ENCODE peak calls at places on chromosomes 1 and 21, in five cellular contexts. One of them, this sample, is unnamed.

GRCh38 chr1:181089017-181089776 is 697 bp downstream of the IER5 start:
- DNase-seq in A549: no peak
- DNase-seq in iPS DF 6.9: no peak
- DNase-seq in prostate gland: no peak
- DNase-seq in stimulated activated CD8-positive, alpha-beta memory T cell treated with anti-CD3 and anti-CD28 coated beads, Interleukin-4, amount 100 ng/mL, for 48 hours: peak
- DNase-seq in this sample: peak

GRCh38 chr1:114272593-114272992 is 118.9 kb upstream of the SYT6 start:
- DNase-seq in A549: no peak
- DNase-seq in iPS DF 6.9: no peak
- DNase-seq in prostate gland: no peak
- DNase-seq in stimulated activated CD8-positive, alpha-beta memory T cell treated with anti-CD3 and anti-CD28 coated beads, Interleukin-4, amount 100 ng/mL, for 48 hours: no peak
- DNase-seq in this sample: no peak

GRCh38 chr1:109263234-109263596 is 13.9 kb downstream of the CELSR2 start:
- DNase-seq in A549: no peak
- DNase-seq in iPS DF 6.9: no peak
- DNase-seq in prostate gland: peak
- DNase-seq in stimulated activated CD8-positive, alpha-beta memory T cell treated with anti-CD3 and anti-CD28 coated beads, Interleukin-4, amount 100 ng/mL, for 48 hours: no peak
- DNase-seq in this sample: no peak

GRCh38 chr1:9732123-9732971 is 80.8 kb downstream of the PIK3CD start:
- DNase-seq in A549: no peak
- DNase-seq in iPS DF 6.9: no peak
- DNase-seq in prostate gland: no peak
- DNase-seq in stimulated activated CD8-positive, alpha-beta memory T cell treated with anti-CD3 and anti-CD28 coated beads, Interleukin-4, amount 100 ng/mL, for 48 hours: no peak
- DNase-seq in this sample: no peak

GRCh38 chr1:78919150-78919549 is 87.4 kb downstream of the ADGRL4 start:
- DNase-seq in A549: no peak
- DNase-seq in iPS DF 6.9: no peak
- DNase-seq in prostate gland: no peak
- DNase-seq in stimulated activated CD8-positive, alpha-beta memory T cell treated with anti-CD3 and anti-CD28 coated beads, Interleukin-4, amount 100 ng/mL, for 48 hours: no peak
- DNase-seq in this sample: no peak

GRCh38 chr1:240914506-240914905 is 302.6 kb upstream of the GREM2 start:
- DNase-seq in A549: no peak
- DNase-seq in iPS DF 6.9: no peak
- DNase-seq in prostate gland: no peak
- DNase-seq in stimulated activated CD8-positive, alpha-beta memory T cell treated with anti-CD3 and anti-CD28 coated beads, Interleukin-4, amount 100 ng/mL, for 48 hours: no peak
- DNase-seq in this sample: no peak

GRCh38 chr1:232923739-232924386 is 26.5 kb upstream of the NTPCR start:
- DNase-seq in A549: no peak
- DNase-seq in iPS DF 6.9: no peak
- DNase-seq in prostate gland: no peak
- DNase-seq in stimulated activated CD8-positive, alpha-beta memory T cell treated with anti-CD3 and anti-CD28 coated beads, Interleukin-4, amount 100 ng/mL, for 48 hours: peak
- DNase-seq in this sample: peak

GRCh38 chr1:206572835-206573771 is 39.2 kb downstream of the EIF2D start:
- DNase-seq in A549: no peak
- DNase-seq in iPS DF 6.9: no peak
- DNase-seq in prostate gland: no peak
- DNase-seq in stimulated activated CD8-positive, alpha-beta memory T cell treated with anti-CD3 and anti-CD28 coated beads, Interleukin-4, amount 100 ng/mL, for 48 hours: no peak
- DNase-seq in this sample: no peak

GRCh38 chr1:235270625-235271024 is 57.4 kb downstream of the ARID4B start:
- DNase-seq in A549: no peak
- DNase-seq in iPS DF 6.9: no peak
- DNase-seq in prostate gland: no peak
- DNase-seq in stimulated activated CD8-positive, alpha-beta memory T cell treated with anti-CD3 and anti-CD28 coated beads, Interleukin-4, amount 100 ng/mL, for 48 hours: no peak
- DNase-seq in this sample: no peak

GRCh38 chr1:85243336-85243735 is 16.1 kb downstream of the C1orf52 start:
- DNase-seq in A549: no peak
- DNase-seq in iPS DF 6.9: no peak
- DNase-seq in prostate gland: no peak
- DNase-seq in stimulated activated CD8-positive, alpha-beta memory T cell treated with anti-CD3 and anti-CD28 coated beads, Interleukin-4, amount 100 ng/mL, for 48 hours: no peak
- DNase-seq in this sample: no peak

GRCh38 chr1:46492269-46492853 is 2.7 kb downstream of the DMBX1 start:
- DNase-seq in A549: no peak
- DNase-seq in iPS DF 6.9: no peak
- DNase-seq in prostate gland: no peak
- DNase-seq in stimulated activated CD8-positive, alpha-beta memory T cell treated with anti-CD3 and anti-CD28 coated beads, Interleukin-4, amount 100 ng/mL, for 48 hours: no peak
- DNase-seq in this sample: no peak

GRCh38 chr1:167661527-167662436 is 31.8 kb downstream of the RCSD1 start:
- DNase-seq in A549: peak
- DNase-seq in iPS DF 6.9: no peak
- DNase-seq in prostate gland: no peak
- DNase-seq in stimulated activated CD8-positive, alpha-beta memory T cell treated with anti-CD3 and anti-CD28 coated beads, Interleukin-4, amount 100 ng/mL, for 48 hours: no peak
- DNase-seq in this sample: no peak

GRCh38 chr1:39992888-39993287 is 37.9 kb downstream of the MFSD2A start:
- DNase-seq in A549: no peak
- DNase-seq in iPS DF 6.9: no peak
- DNase-seq in prostate gland: no peak
- DNase-seq in stimulated activated CD8-positive, alpha-beta memory T cell treated with anti-CD3 and anti-CD28 coated beads, Interleukin-4, amount 100 ng/mL, for 48 hours: no peak
- DNase-seq in this sample: no peak

GRCh38 chr1:32988665-32989064 is 24.1 kb upstream of the RNF19B start:
- DNase-seq in A549: no peak
- DNase-seq in iPS DF 6.9: no peak
- DNase-seq in prostate gland: no peak
- DNase-seq in stimulated activated CD8-positive, alpha-beta memory T cell treated with anti-CD3 and anti-CD28 coated beads, Interleukin-4, amount 100 ng/mL, for 48 hours: no peak
- DNase-seq in this sample: no peak

GRCh38 chr1:116486424-116486823 is 84.4 kb downstream of the CD58 start:
- DNase-seq in A549: no peak
- DNase-seq in iPS DF 6.9: no peak
- DNase-seq in prostate gland: no peak
- DNase-seq in stimulated activated CD8-positive, alpha-beta memory T cell treated with anti-CD3 and anti-CD28 coated beads, Interleukin-4, amount 100 ng/mL, for 48 hours: no peak
- DNase-seq in this sample: no peak

GRCh38 chr1:182764029-182764768 is 25.4 kb upstream of the NPL start:
- DNase-seq in A549: no peak
- DNase-seq in iPS DF 6.9: no peak
- DNase-seq in prostate gland: no peak
- DNase-seq in stimulated activated CD8-positive, alpha-beta memory T cell treated with anti-CD3 and anti-CD28 coated beads, Interleukin-4, amount 100 ng/mL, for 48 hours: no peak
- DNase-seq in this sample: no peak

GRCh38 chr1:203273206-203273868 is 32.0 kb upstream of the BTG2 start:
- DNase-seq in A549: peak
- DNase-seq in iPS DF 6.9: peak
- DNase-seq in prostate gland: peak
- DNase-seq in stimulated activated CD8-positive, alpha-beta memory T cell treated with anti-CD3 and anti-CD28 coated beads, Interleukin-4, amount 100 ng/mL, for 48 hours: peak
- DNase-seq in this sample: peak

GRCh38 chr1:236522937-236523703 is 662 bp upstream of the LGALS8 start:
- DNase-seq in A549: peak
- DNase-seq in iPS DF 6.9: no peak
- DNase-seq in prostate gland: peak
- DNase-seq in stimulated activated CD8-positive, alpha-beta memory T cell treated with anti-CD3 and anti-CD28 coated beads, Interleukin-4, amount 100 ng/mL, for 48 hours: no peak
- DNase-seq in this sample: peak

GRCh38 chr21:42644223-42645208 is 8.9 kb upstream of the PDE9A start:
- DNase-seq in A549: no peak
- DNase-seq in iPS DF 6.9: no peak
- DNase-seq in prostate gland: no peak
- DNase-seq in stimulated activated CD8-positive, alpha-beta memory T cell treated with anti-CD3 and anti-CD28 coated beads, Interleukin-4, amount 100 ng/mL, for 48 hours: no peak
- DNase-seq in this sample: no peak

GRCh38 chr1:29638281-29638680 is 402.0 kb downstream of the PTPRU start:
- DNase-seq in A549: no peak
- DNase-seq in iPS DF 6.9: no peak
- DNase-seq in prostate gland: no peak
- DNase-seq in stimulated activated CD8-positive, alpha-beta memory T cell treated with anti-CD3 and anti-CD28 coated beads, Interleukin-4, amount 100 ng/mL, for 48 hours: no peak
- DNase-seq in this sample: peak

GRCh38 chr1:212566522-212567479 is 41.8 kb upstream of the ATF3 start:
- DNase-seq in A549: peak
- DNase-seq in iPS DF 6.9: no peak
- DNase-seq in prostate gland: peak
- DNase-seq in stimulated activated CD8-positive, alpha-beta memory T cell treated with anti-CD3 and anti-CD28 coated beads, Interleukin-4, amount 100 ng/mL, for 48 hours: peak
- DNase-seq in this sample: peak

GRCh38 chr1:30524840-30525617 is 198.4 kb downstream of the MATN1 start:
- DNase-seq in A549: no peak
- DNase-seq in iPS DF 6.9: no peak
- DNase-seq in prostate gland: no peak
- DNase-seq in stimulated activated CD8-positive, alpha-beta memory T cell treated with anti-CD3 and anti-CD28 coated beads, Interleukin-4, amount 100 ng/mL, for 48 hours: no peak
- DNase-seq in this sample: peak

GRCh38 chr1:109441105-109441504 is 14.9 kb upstream of the PSMA5 start:
- DNase-seq in A549: no peak
- DNase-seq in iPS DF 6.9: no peak
- DNase-seq in prostate gland: no peak
- DNase-seq in stimulated activated CD8-positive, alpha-beta memory T cell treated with anti-CD3 and anti-CD28 coated beads, Interleukin-4, amount 100 ng/mL, for 48 hours: no peak
- DNase-seq in this sample: no peak

GRCh38 chr1:30085814-30086770 is 637.3 kb downstream of the MATN1 start:
- DNase-seq in A549: peak
- DNase-seq in iPS DF 6.9: no peak
- DNase-seq in prostate gland: no peak
- DNase-seq in stimulated activated CD8-positive, alpha-beta memory T cell treated with anti-CD3 and anti-CD28 coated beads, Interleukin-4, amount 100 ng/mL, for 48 hours: peak
- DNase-seq in this sample: peak

GRCh38 chr1:32754282-32755097 is 51.9 kb upstream of the SYNC start:
- DNase-seq in A549: no peak
- DNase-seq in iPS DF 6.9: no peak
- DNase-seq in prostate gland: peak
- DNase-seq in stimulated activated CD8-positive, alpha-beta memory T cell treated with anti-CD3 and anti-CD28 coated beads, Interleukin-4, amount 100 ng/mL, for 48 hours: peak
- DNase-seq in this sample: no peak

GRCh38 chr1:53375440-53375839 is 47.6 kb upstream of the LRP8 start:
- DNase-seq in A549: no peak
- DNase-seq in iPS DF 6.9: no peak
- DNase-seq in prostate gland: no peak
- DNase-seq in stimulated activated CD8-positive, alpha-beta memory T cell treated with anti-CD3 and anti-CD28 coated beads, Interleukin-4, amount 100 ng/mL, for 48 hours: no peak
- DNase-seq in this sample: peak

GRCh38 chr1:50929376-50929958 is 30.6 kb downstream of the FAF1 start:
- DNase-seq in A549: peak
- DNase-seq in iPS DF 6.9: no peak
- DNase-seq in prostate gland: no peak
- DNase-seq in stimulated activated CD8-positive, alpha-beta memory T cell treated with anti-CD3 and anti-CD28 coated beads, Interleukin-4, amount 100 ng/mL, for 48 hours: no peak
- DNase-seq in this sample: no peak

This sample was measured in activated CD8-positive, alpha-beta memory T cell treated with anti-CD3 and anti-CD28 coated beads, Interleukin-2, amount 50 U/mL, for 48 hours.